ENCODE peak calls at places on chromosomes 11 and 22, in six cellular contexts. C is CD8-positive, alpha-beta T cell; D is brain microvascular endothelial cell; Q is fibroblast of the aortic adventitia; T is stimulated activated CD4-positive, alpha-beta T cell treated with anti-CD3 and anti-CD28 coated beads, Interleukin-4, amount 100 ng/mL, for 48 hours; Y is substantia nigra. B is an unnamed sample.

GRCh38 chr11:44338031-44338430 is 28.1 kb upstream of the ALX4 start:
- DNase-seq in T (no peak), D (no peak), Y (no peak), C (no peak), Q (no peak), B (no peak)

GRCh38 chr11:109892321-109892794 is 200.8 kb upstream of the ZC3H12C start:
- DNase-seq in Q (no peak), D (no peak), T (no peak), Y (no peak), C (no peak), B (no peak)

GRCh38 chr11:119337581-119338317 is 2.9 kb downstream of the C1QTNF5 start:
- DNase-seq in T (no peak), C (no peak), Q (no peak), D (no peak), Y (no peak), B (peak)

GRCh38 chr11:111454561-111455192 is 57.5 kb downstream of the BTG4 start:
- DNase-seq in T (peak), Y (peak), Q (peak), D (peak), C (peak), B (peak)

GRCh38 chr11:26286472-26287066 is 45.4 kb upstream of the ANO3 start:
- DNase-seq in C (no peak), T (no peak), D (peak), Q (peak), Y (no peak), B (peak)

GRCh38 chr11:95715777-95716241 is 73.8 kb downstream of the FAM76B start:
- DNase-seq in T (peak), C (no peak), Y (peak), D (peak), Q (peak), B (peak)

GRCh38 chr11:17343907-17344306 is 7.7 kb upstream of the NCR3LG1 start:
- DNase-seq in D (peak), Y (no peak), Q (peak), T (peak), C (no peak), B (peak)

GRCh38 chr11:65506770-65507485 is 8.1 kb downstream of the MALAT1 start:
- DNase-seq in Q (no peak), D (peak), T (peak), Y (peak), C (peak), B (no peak)

GRCh38 chr11:78349114-78349513 is 68.5 kb downstream of the GAB2 start:
- DNase-seq in D (no peak), C (no peak), T (no peak), Y (no peak), Q (no peak), B (no peak)

GRCh38 chr22:45468872-45469572 is 33.7 kb upstream of the FBLN1 start:
- DNase-seq in C (no peak), D (peak), Y (no peak), T (no peak), Q (peak), B (no peak)

GRCh38 chr11:35064114-35064800 is 74.7 kb upstream of the CD44 start:
- DNase-seq in D (peak), C (no peak), Q (peak), Y (no peak), T (no peak), B (peak)

GRCh38 chr11:70435361-70435760 is 37.0 kb downstream of the CTTN start:
- DNase-seq in D (no peak), Y (no peak), C (no peak), T (no peak), Q (no peak), B (no peak)

GRCh38 chr11:123682976-123683375 is 28.6 kb upstream of the SCN3B start:
- DNase-seq in T (no peak), D (no peak), Q (no peak), Y (peak), C (no peak), B (no peak)

GRCh38 chr11:76391039-76391438 is 9.9 kb downstream of the GVQW3 start:
- DNase-seq in Y (no peak), C (no peak), Q (no peak), D (no peak), T (no peak), B (no peak)

GRCh38 chr22:46108564-46109473 is 41.5 kb upstream of the PPARA start:
- DNase-seq in Y (no peak), T (no peak), Q (peak), D (no peak), C (no peak), B (no peak)

GRCh38 chr11:112213753-112214152 is 12.5 kb upstream of the PTS start:
- DNase-seq in Q (peak), D (peak), C (no peak), T (no peak), Y (no peak), B (no peak)

GRCh38 chr11:8232414-8232813 is 31.3 kb downstream of the LMO1 start:
- DNase-seq in D (no peak), C (no peak), T (no peak), Q (no peak), Y (no peak), B (no peak)

GRCh38 chr22:37021710-37022482 is 2.4 kb downstream of the MPST start:
- DNase-seq in C (peak), D (no peak), Y (peak), Q (peak), T (peak), B (no peak)

GRCh38 chr22:20920881-20921203 is 3.6 kb downstream of the CRKL start:
- DNase-seq in D (no peak), C (no peak), Y (no peak), Q (no peak), T (no peak), B (no peak)

GRCh38 chr11:8833568-8834275 is 77.3 kb upstream of the AKIP1 start:
- DNase-seq in Y (no peak), Q (no peak), C (no peak), D (no peak), T (no peak), B (peak)

GRCh38 chr11:122261546-122261945 is 145.5 kb upstream of the BLID start:
- DNase-seq in T (no peak), Y (no peak), Q (peak), C (no peak), D (no peak), B (no peak)

GRCh38 chr22:23683545-23683944 is 7.3 kb upstream of the RGL4 start:
- DNase-seq in T (no peak), C (no peak), Q (no peak), D (no peak), Y (no peak), B (no peak)